ENCODE peak calls at places on chromosome X, in six cellular contexts. K, S, P, J, G and T are unnamed samples. For H3K4me1, the result is how much of the 10 kb centered on the place peaks cover.

GRCh38 chrX:76538860-76539259 is 111.3 kb downstream of the MAGEE1 start:
- DNase-seq in P (no peak), J (no peak), S (no peak), G (no peak), K (no peak), T (no peak)

GRCh38 chrX:12309040-12309732 is 170.9 kb downstream of the FRMPD4 start:
- DNase-seq in J (no peak), S (no peak), K (no peak), P (peak), G (no peak), T (no peak)

GRCh38 chrX:108437789-108438623 is at the start of gene COL4A6:
- DNase-seq in K (peak), P (peak), G (no peak), S (peak), J (peak), T (no peak)

GRCh38 chrX:143455045-143455444 is 62.2 kb downstream of the SPANXN3 start:
- DNase-seq in G (no peak), S (no peak), J (no peak), K (no peak), P (no peak), T (no peak)

GRCh38 chrX:25020391-25021131 is 4.8 kb upstream of the ARX start:
- DNase-seq in G (no peak), S (peak), J (no peak), K (no peak), P (no peak), T (no peak)

GRCh38 chrX:48957477-48957826 is at the start of gene OTUD5:
- DNase-seq in S (peak), J (no peak), K (peak), G (no peak), P (no peak), T (no peak)

GRCh38 chrX:30570505-30570904 is 7.1 kb downstream of the TASL start:
- DNase-seq in S (peak), P (peak), G (no peak), K (peak), J (no peak), T (peak)

GRCh38 chrX:136577562-136577961 is 45.5 kb downstream of the VGLL1 start:
- DNase-seq in J (no peak), G (no peak), K (peak), P (peak), S (peak), T (peak)

DNA sequence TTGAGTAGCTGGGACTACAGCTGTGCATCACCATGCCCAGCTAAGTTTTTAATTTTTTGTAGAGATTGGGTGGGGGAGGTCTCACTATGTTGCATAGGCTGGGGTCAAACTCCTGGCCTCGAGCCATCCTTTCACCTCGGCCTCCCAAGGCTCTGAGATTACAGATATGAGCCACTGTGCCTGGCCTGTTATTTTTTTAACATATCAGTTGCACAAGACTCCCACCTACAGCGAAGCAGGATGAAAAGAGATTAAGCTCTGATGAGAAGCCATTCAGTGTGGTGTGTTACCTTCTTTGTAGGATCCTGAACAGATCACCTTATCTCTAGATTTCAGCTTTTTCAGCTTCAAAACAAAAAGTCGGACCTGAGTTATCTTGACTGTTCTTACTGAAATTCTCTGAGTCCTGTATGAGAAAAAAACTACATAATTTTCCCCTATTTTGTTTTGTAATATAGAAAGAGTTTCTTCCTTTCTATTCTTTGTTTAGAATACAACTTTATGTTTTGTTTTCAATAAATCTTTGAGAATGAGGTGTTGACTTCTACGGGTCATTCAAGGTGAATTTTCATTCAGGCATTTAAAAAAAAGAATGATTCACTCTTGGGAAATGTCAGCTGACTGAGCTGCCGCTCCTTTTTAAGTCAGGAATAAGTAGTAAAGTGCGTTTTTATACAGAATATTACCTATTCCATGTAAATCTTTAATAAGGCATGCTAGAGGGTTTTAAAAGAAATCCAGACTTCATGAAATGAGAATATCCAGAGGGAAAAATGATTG is 134.6 kb downstream of the ARSF start:
- DNase-seq in P (no peak), S (peak), K (no peak), J (no peak), G (no peak), T (peak)
- TF ChIP-seq USF2 in P (no peak), S (no peak), K (no peak), J (no peak), G (no peak), T (peak)

GRCh38 chrX:154352012-154352401 is 22.4 kb downstream of the FLNA start:
- DNase-seq in J (no peak), P (no peak), S (no peak), K (no peak), G (no peak), T (no peak)
- H3K4me1 ChIP-seq in J (under half), P (half or more), S (half or more), K (under half), G (under half), T (under half)

GRCh38 chrX:115367455-115367854 is 77.9 kb downstream of the LUZP4 start:
- DNase-seq in K (no peak), G (no peak), S (no peak), J (no peak), P (no peak), T (peak)

GRCh38 chrX:115364625-115365024 is 75.1 kb downstream of the LUZP4 start:
- DNase-seq in K (peak), S (no peak), G (no peak), P (no peak), J (no peak), T (peak)

GRCh38 chrX:115372026-115372610 is 82.6 kb downstream of the LUZP4 start:
- DNase-seq in K (no peak), P (peak), J (no peak), S (no peak), G (no peak), T (peak)

GRCh38 chrX:115366535-115366934 is 77.0 kb downstream of the LUZP4 start:
- DNase-seq in J (no peak), G (no peak), K (no peak), S (no peak), P (no peak), T (no peak)

GRCh38 chrX:115367956-115368355 is 78.4 kb downstream of the LUZP4 start:
- DNase-seq in S (no peak), K (no peak), J (no peak), P (peak), G (no peak), T (peak)
- TF ChIP-seq CEBPB in S (no peak), K (no peak), J (no peak), P (no peak), G (no peak), T (no peak)

GRCh38 chrX:55057691-55058249 is 17.1 kb upstream of the PAGE2B start:
- DNase-seq in G (no peak), S (peak), K (peak), J (no peak), P (peak), T (peak)
- TF ChIP-seq USF2 in G (no peak), S (no peak), K (no peak), J (no peak), P (no peak), T (no peak)